ENCODE peak calls at places on chromosomes 13 and 19, in four cellular contexts. Q is thoracic aorta, P is upper lobe of right lung, Y is T-cell. M is an unnamed sample.

GRCh38 chr13:35978607-35979316 is 152.4 kb downstream of the DCLK1 start:
- DNase-seq in Q (no peak), P (no peak), Y (no peak), M (no peak)

GRCh38 chr13:32811297-32811800 is 204.9 kb upstream of the KL start:
- DNase-seq in Q (no peak), P (no peak), Y (no peak), M (no peak)

GRCh38 chr13:36819811-36820140 is 754 bp downstream of the RFXAP start:
- DNase-seq in Q (no peak), P (no peak), Y (peak; percentile 24), M (no peak)

GRCh38 chr19:16078311-16078758 is 2.0 kb downstream of the TPM4 start:
- DNase-seq in Q (no peak), P (peak; percentile 32), Y (no peak), M (no peak)

GRCh38 chr13:73625562-73626339 is 508.5 kb downstream of the KLF12 start:
- DNase-seq in Q (no peak), P (no peak), Y (peak; percentile 27), M (no peak)

GRCh38 chr19:8088752-8089663 is 36.4 kb downstream of the CCL25 start:
- DNase-seq in Q (no peak), P (no peak), Y (no peak), M (no peak)

GRCh38 chr19:19626516-19627441 is 1.2 kb downstream of the LPAR2 start:
- DNase-seq in Q (no peak), P (no peak), Y (no peak), M (no peak)

GRCh38 chr19:17468302-17469091 is 1.8 kb upstream of the SLC27A1 start:
- DNase-seq in Q (no peak), P (peak; percentile 86), Y (no peak), M (no peak)

GRCh38 chr13:94305463-94305862 is 174.0 kb downstream of the DCT start:
- DNase-seq in Q (no peak), P (no peak), Y (no peak), M (no peak)

GRCh38 chr19:42079276-42079669 is 3.3 kb downstream of the ZNF574 start:
- DNase-seq in Q (no peak), P (no peak), Y (no peak), M (no peak)

GRCh38 chr13:113138792-113139551 is 16.4 kb downstream of the F10 start:
- DNase-seq in Q (no peak), P (no peak), Y (no peak), M (peak; percentile 62)

GRCh38 chr13:20715340-20715732 is 11.8 kb downstream of the IL17D start:
- DNase-seq in Q (no peak), P (no peak), Y (no peak), M (no peak)

GRCh38 chr13:73667756-73668155 is 466.4 kb downstream of the KLF12 start:
- DNase-seq in Q (no peak), P (no peak), Y (no peak), M (no peak)

GRCh38 chr13:85798999-85799646 is at the start of gene SLITRK6:
- DNase-seq in Q (no peak), P (no peak), Y (no peak), M (no peak)

GRCh38 chr13:49560270-49561063 is 24.9 kb downstream of the RCBTB1 start:
- DNase-seq in Q (no peak), P (no peak), Y (no peak), M (no peak)

GRCh38 chr13:20901668-20902437 is 693 bp downstream of the XPO4 start:
- DNase-seq in Q (no peak), P (peak; percentile 73), Y (no peak), M (peak; percentile 86)

GRCh38 chr19:38139122-38139521 is 84.9 kb downstream of the DPF1 start:
- DNase-seq in Q (no peak), P (no peak), Y (no peak), M (no peak)

GRCh38 chr19:24159707-24160106 is 72.7 kb downstream of the ZNF254 start:
- DNase-seq in Q (no peak), P (no peak), Y (no peak), M (no peak)

GRCh38 chr19:46021531-46022041 is 1.3 kb downstream of the PGLYRP1 start:
- DNase-seq in Q (no peak), P (no peak), Y (no peak), M (peak; percentile 76)

GRCh38 chr13:76293751-76294150 is 592.5 kb downstream of the KCTD12 start:
- DNase-seq in Q (no peak), P (no peak), Y (no peak), M (no peak)

GRCh38 chr19:49427855-49428546 is 2.8 kb downstream of the GFY start:
- DNase-seq in Q (no peak), P (no peak), Y (no peak), M (no peak)

GRCh38 chr19:36745870-36746269 is 26.7 kb downstream of the ZNF850 start:
- DNase-seq in Q (no peak), P (no peak), Y (no peak), M (no peak)

GRCh38 chr19:4088065-4088679 is 21.5 kb upstream of the ZBTB7A start:
- DNase-seq in Q (no peak), P (no peak), Y (no peak), M (no peak)

GRCh38 chr13:97318532-97318931 is 96.4 kb downstream of the MBNL2 start:
- DNase-seq in Q (no peak), P (no peak), Y (no peak), M (no peak)

GRCh38 chr13:51959773-51960172 is 51.5 kb downstream of the ATP7B start:
- DNase-seq in Q (no peak), P (no peak), Y (no peak), M (no peak)

GRCh38 chr13:110812111-110812868 is 98.8 kb downstream of the ING1 start:
- DNase-seq in Q (no peak), P (peak; percentile 56), Y (no peak), M (peak; percentile 85)

GRCh38 chr13:95156208-95156607 is 145.0 kb downstream of the ABCC4 start:
- DNase-seq in Q (no peak), P (no peak), Y (no peak), M (no peak)

GRCh38 chr19:18330865-18331264 is 8.0 kb upstream of the LSM4 start:
- DNase-seq in Q (no peak), P (no peak), Y (no peak), M (no peak)

GRCh38 chr13:36212789-36213188 is 1.6 kb downstream of the SOHLH2 start:
- DNase-seq in Q (no peak), P (no peak), Y (no peak), M (no peak)

GRCh38 chr13:42762917-42763316 is 18.5 kb upstream of the FAM216B start:
- DNase-seq in Q (no peak), P (no peak), Y (no peak), M (no peak)

GRCh38 chr13:83621765-83622421 is 260.4 kb downstream of the SLITRK1 start:
- DNase-seq in Q (no peak), P (no peak), Y (no peak), M (no peak)

GRCh38 chr13:91668844-91669495 is 270.5 kb downstream of the GPC5 start:
- DNase-seq in Q (no peak), P (no peak), Y (no peak), M (no peak)

GRCh38 chr19:16002380-16002779 is 53.6 kb downstream of the OR10H4 start:
- DNase-seq in Q (no peak), P (no peak), Y (no peak), M (no peak)

GRCh38 chr13:40769970-40770369 is 1.0 kb downstream of the MRPS31 start:
- DNase-seq in Q (no peak), P (no peak), Y (no peak), M (no peak)

GRCh38 chr19:54154603-54155345 is 4.7 kb downstream of the LENG1 start:
- DNase-seq in Q (no peak), P (no peak), Y (peak; percentile 57), M (no peak)